ENCODE peak calls at places on chromosomes 12 and 14, in five cellular contexts. Y is stimulated activated CD8-positive, alpha-beta memory T cell treated with anti-CD3 and anti-CD28 coated beads, Interleukin-2, amount 100 ng/mL, for 48 hours; A is activated naive CD4-positive, alpha-beta T cell; X is T1000; D is esophagus squamous epithelium. W is an unnamed sample.
A peak's percentile ranks its signal among the peaks of the same experiment; 100 is the strongest.

GRCh38 chr14:51554339-51554920 is 97.3 kb upstream of the FRMD6 start:
- DNase-seq in Y (no peak), A (no peak), X (peak; percentile 38), D (no peak), W (no peak)

GRCh38 chr14:66078031-66078430 is 408.1 kb upstream of the CCDC196 start:
- DNase-seq in Y (no peak), A (no peak), D (no peak), X (no peak), W (no peak)

GRCh38 chr12:1553987-1554982 is 40.1 kb downstream of the FBXL14 start:
- DNase-seq in Y (peak; percentile 30), D (no peak), A (no peak), X (no peak), W (no peak)

GRCh38 chr12:96698521-96698920 is 208.5 kb upstream of the NEDD1 start:
- DNase-seq in Y (no peak), X (no peak), D (no peak), A (no peak), W (no peak)

GRCh38 chr12:11705010-11705409 is 55.5 kb downstream of the ETV6 start:
- DNase-seq in Y (no peak), A (no peak), D (no peak), X (peak; percentile 5), W (no peak)

GRCh38 chr12:92403210-92404175 is 257.8 kb upstream of the BTG1 start:
- DNase-seq in X (no peak), D (no peak), A (no peak), Y (no peak), W (no peak)

GRCh38 chr14:35134329-35135123 is 12.2 kb downstream of the PRORP start:
- DNase-seq in X (no peak), Y (no peak), D (no peak), A (no peak), W (no peak)

GRCh38 chr12:98968896-98969295 is 323.8 kb downstream of the APAF1 start:
- DNase-seq in D (no peak), Y (no peak), X (no peak), A (no peak), W (no peak)

GRCh38 chr14:104688755-104689619 is at the start of gene INF2:
- DNase-seq in Y (no peak), A (no peak), X (no peak), D (no peak), W (peak; percentile 57)

GRCh38 chr14:51546603-51547258 is 105.0 kb upstream of the FRMD6 start:
- DNase-seq in D (no peak), A (no peak), X (no peak), Y (no peak), W (no peak)

GRCh38 chr12:52975820-52976573 is 27.1 kb downstream of the KRT18 start:
- DNase-seq in X (no peak), Y (no peak), D (no peak), A (no peak), W (no peak)

GRCh38 chr14:32565256-32565655 is 236.2 kb downstream of the AKAP6 start:
- DNase-seq in X (no peak), A (no peak), D (no peak), Y (no peak), W (peak; percentile 49)

GRCh38 chr12:40146800-40147797 is 41.2 kb upstream of the SLC2A13 start:
- DNase-seq in X (no peak), D (no peak), A (no peak), Y (no peak), W (peak; percentile 52)

GRCh38 chr14:41925409-41925808 is 318.7 kb downstream of the LRFN5 start:
- DNase-seq in D (no peak), A (no peak), X (no peak), Y (no peak), W (peak; percentile 36)

GRCh38 chr12:39402922-39403321 is 40.0 kb downstream of the KIF21A start:
- DNase-seq in X (no peak), D (no peak), A (no peak), Y (no peak), W (no peak)

GRCh38 chr14:24132061-24132685 is 1.7 kb downstream of the FITM1 start:
- DNase-seq in X (no peak), A (no peak), D (no peak), Y (no peak), W (no peak)

GRCh38 chr12:55720894-55721444 is 776 bp downstream of the RDH5 start:
- DNase-seq in X (peak; percentile 92), Y (no peak), D (no peak), A (no peak), W (no peak)